ENCODE peak calls at places on chromosomes 12 and 14, in four cellular contexts. One of them, this sample, is unnamed.

GRCh38 chr14:106564058-106564643 is 1037.8 kb downstream of the TMEM121 start:
- DNase-seq in NCI-H2171 treated with DMSO at 0.1 percent for 48 hours: no peak
- DNase-seq in CD4-positive, CD25-positive, alpha-beta regulatory T cell: peak
- DNase-seq in effector memory CD4-positive, alpha-beta T cell: peak
- DNase-seq in this sample: no peak

GRCh38 chr14:69873877-69874780 is 5.1 kb upstream of the SMOC1 start:
- DNase-seq in NCI-H2171 treated with DMSO at 0.1 percent for 48 hours: no peak
- DNase-seq in CD4-positive, CD25-positive, alpha-beta regulatory T cell: no peak
- DNase-seq in effector memory CD4-positive, alpha-beta T cell: no peak
- DNase-seq in this sample: no peak

GRCh38 chr14:58947816-58948440 is 240.5 kb upstream of the DAAM1 start:
- DNase-seq in effector memory CD4-positive, alpha-beta T cell: no peak
- DNase-seq in NCI-H2171 treated with DMSO at 0.1 percent for 48 hours: no peak
- DNase-seq in CD4-positive, CD25-positive, alpha-beta regulatory T cell: no peak
- DNase-seq in this sample: peak

GRCh38 chr12:78149459-78149858 is 318.8 kb downstream of the NAV3 start:
- DNase-seq in effector memory CD4-positive, alpha-beta T cell: no peak
- DNase-seq in NCI-H2171 treated with DMSO at 0.1 percent for 48 hours: peak
- DNase-seq in CD4-positive, CD25-positive, alpha-beta regulatory T cell: no peak
- DNase-seq in this sample: no peak

GRCh38 chr12:9872116-9872515 is 3.0 kb upstream of the CLEC2B start:
- DNase-seq in NCI-H2171 treated with DMSO at 0.1 percent for 48 hours: no peak
- DNase-seq in effector memory CD4-positive, alpha-beta T cell: no peak
- DNase-seq in CD4-positive, CD25-positive, alpha-beta regulatory T cell: no peak
- DNase-seq in this sample: no peak

GRCh38 chr14:54209501-54210231 is 187.1 kb upstream of the CDKN3 start:
- DNase-seq in effector memory CD4-positive, alpha-beta T cell: no peak
- DNase-seq in NCI-H2171 treated with DMSO at 0.1 percent for 48 hours: no peak
- DNase-seq in CD4-positive, CD25-positive, alpha-beta regulatory T cell: no peak
- DNase-seq in this sample: no peak

GRCh38 chr14:95889236-95889979 is 12.8 kb downstream of the TUNAR start:
- DNase-seq in effector memory CD4-positive, alpha-beta T cell: no peak
- DNase-seq in CD4-positive, CD25-positive, alpha-beta regulatory T cell: no peak
- DNase-seq in NCI-H2171 treated with DMSO at 0.1 percent for 48 hours: no peak
- DNase-seq in this sample: no peak

GRCh38 chr12:123050331-123050809 is 69.9 kb downstream of the ARL6IP4 start:
- DNase-seq in CD4-positive, CD25-positive, alpha-beta regulatory T cell: no peak
- DNase-seq in effector memory CD4-positive, alpha-beta T cell: no peak
- DNase-seq in NCI-H2171 treated with DMSO at 0.1 percent for 48 hours: no peak
- DNase-seq in this sample: no peak

GRCh38 chr14:34362625-34363251 is 99.3 kb downstream of the SPTSSA start:
- DNase-seq in effector memory CD4-positive, alpha-beta T cell: no peak
- DNase-seq in NCI-H2171 treated with DMSO at 0.1 percent for 48 hours: no peak
- DNase-seq in CD4-positive, CD25-positive, alpha-beta regulatory T cell: no peak
- DNase-seq in this sample: no peak

GRCh38 chr12:109085590-109085989 is 7.7 kb downstream of the ALKBH2 start:
- DNase-seq in effector memory CD4-positive, alpha-beta T cell: no peak
- DNase-seq in CD4-positive, CD25-positive, alpha-beta regulatory T cell: no peak
- DNase-seq in NCI-H2171 treated with DMSO at 0.1 percent for 48 hours: no peak
- DNase-seq in this sample: no peak

GRCh38 chr12:90947869-90948268 is 7.1 kb downstream of the CCER1 start:
- DNase-seq in NCI-H2171 treated with DMSO at 0.1 percent for 48 hours: no peak
- DNase-seq in CD4-positive, CD25-positive, alpha-beta regulatory T cell: no peak
- DNase-seq in effector memory CD4-positive, alpha-beta T cell: no peak
- DNase-seq in this sample: no peak

GRCh38 chr14:103443106-103443505 is 57.9 kb downstream of the MARK3 start:
- DNase-seq in NCI-H2171 treated with DMSO at 0.1 percent for 48 hours: no peak
- DNase-seq in CD4-positive, CD25-positive, alpha-beta regulatory T cell: no peak
- DNase-seq in effector memory CD4-positive, alpha-beta T cell: no peak
- DNase-seq in this sample: no peak

GRCh38 chr14:94542811-94543449 is 18.3 kb upstream of the SERPINA4 start:
- DNase-seq in effector memory CD4-positive, alpha-beta T cell: no peak
- DNase-seq in CD4-positive, CD25-positive, alpha-beta regulatory T cell: no peak
- DNase-seq in NCI-H2171 treated with DMSO at 0.1 percent for 48 hours: no peak
- DNase-seq in this sample: no peak

GRCh38 chr12:111454716-111455447 is 49.2 kb downstream of the SH2B3 start:
- DNase-seq in NCI-H2171 treated with DMSO at 0.1 percent for 48 hours: no peak
- DNase-seq in CD4-positive, CD25-positive, alpha-beta regulatory T cell: no peak
- DNase-seq in effector memory CD4-positive, alpha-beta T cell: no peak
- DNase-seq in this sample: no peak

GRCh38 chr12:65881965-65882413 is 57.7 kb downstream of the HMGA2 start:
- DNase-seq in CD4-positive, CD25-positive, alpha-beta regulatory T cell: no peak
- DNase-seq in effector memory CD4-positive, alpha-beta T cell: no peak
- DNase-seq in NCI-H2171 treated with DMSO at 0.1 percent for 48 hours: no peak
- DNase-seq in this sample: no peak

GRCh38 chr14:103679351-103679750 is 35.9 kb downstream of the XRCC3 start:
- DNase-seq in effector memory CD4-positive, alpha-beta T cell: no peak
- DNase-seq in NCI-H2171 treated with DMSO at 0.1 percent for 48 hours: peak
- DNase-seq in CD4-positive, CD25-positive, alpha-beta regulatory T cell: peak
- DNase-seq in this sample: no peak

GRCh38 chr14:37593496-37594237 is 1.4 kb downstream of the FOXA1 start:
- DNase-seq in effector memory CD4-positive, alpha-beta T cell: no peak
- DNase-seq in CD4-positive, CD25-positive, alpha-beta regulatory T cell: no peak
- DNase-seq in NCI-H2171 treated with DMSO at 0.1 percent for 48 hours: peak
- DNase-seq in this sample: no peak

GRCh38 chr12:122891661-122892525 is 4.0 kb downstream of the VPS37B start:
- DNase-seq in effector memory CD4-positive, alpha-beta T cell: no peak
- DNase-seq in CD4-positive, CD25-positive, alpha-beta regulatory T cell: no peak
- DNase-seq in NCI-H2171 treated with DMSO at 0.1 percent for 48 hours: no peak
- DNase-seq in this sample: no peak

GRCh38 chr14:75996488-75996887 is 10.9 kb downstream of the IFT43 start:
- DNase-seq in NCI-H2171 treated with DMSO at 0.1 percent for 48 hours: no peak
- DNase-seq in effector memory CD4-positive, alpha-beta T cell: no peak
- DNase-seq in CD4-positive, CD25-positive, alpha-beta regulatory T cell: no peak
- DNase-seq in this sample: no peak

GRCh38 chr12:27814851-27815591 is 35.0 kb upstream of the MANSC4 start:
- DNase-seq in CD4-positive, CD25-positive, alpha-beta regulatory T cell: no peak
- DNase-seq in effector memory CD4-positive, alpha-beta T cell: no peak
- DNase-seq in NCI-H2171 treated with DMSO at 0.1 percent for 48 hours: no peak
- DNase-seq in this sample: no peak

GRCh38 chr12:122452701-122453285 is 30.3 kb upstream of the CLIP1 start:
- DNase-seq in CD4-positive, CD25-positive, alpha-beta regulatory T cell: peak
- DNase-seq in effector memory CD4-positive, alpha-beta T cell: no peak
- DNase-seq in NCI-H2171 treated with DMSO at 0.1 percent for 48 hours: no peak
- DNase-seq in this sample: no peak

GRCh38 chr14:76298896-76299295 is 77.0 kb upstream of the ESRRB start:
- DNase-seq in NCI-H2171 treated with DMSO at 0.1 percent for 48 hours: no peak
- DNase-seq in effector memory CD4-positive, alpha-beta T cell: no peak
- DNase-seq in CD4-positive, CD25-positive, alpha-beta regulatory T cell: no peak
- DNase-seq in this sample: no peak

GRCh38 chr12:57461326-57461903 is 1.8 kb downstream of the GLI1 start:
- DNase-seq in effector memory CD4-positive, alpha-beta T cell: no peak
- DNase-seq in CD4-positive, CD25-positive, alpha-beta regulatory T cell: no peak
- DNase-seq in NCI-H2171 treated with DMSO at 0.1 percent for 48 hours: peak
- DNase-seq in this sample: peak

GRCh38 chr14:21025374-21026151 is 702 bp upstream of the NDRG2 start:
- DNase-seq in effector memory CD4-positive, alpha-beta T cell: no peak
- DNase-seq in NCI-H2171 treated with DMSO at 0.1 percent for 48 hours: peak
- DNase-seq in CD4-positive, CD25-positive, alpha-beta regulatory T cell: no peak
- DNase-seq in this sample: peak

GRCh38 chr12:39622306-39622705 is 2.7 kb upstream of the ABCD2 start:
- DNase-seq in CD4-positive, CD25-positive, alpha-beta regulatory T cell: peak
- DNase-seq in NCI-H2171 treated with DMSO at 0.1 percent for 48 hours: no peak
- DNase-seq in effector memory CD4-positive, alpha-beta T cell: no peak
- DNase-seq in this sample: no peak

GRCh38 chr14:67335781-67336180 is 23.8 kb downstream of the ATP6V1D start:
- DNase-seq in NCI-H2171 treated with DMSO at 0.1 percent for 48 hours: no peak
- DNase-seq in effector memory CD4-positive, alpha-beta T cell: no peak
- DNase-seq in CD4-positive, CD25-positive, alpha-beta regulatory T cell: peak
- DNase-seq in this sample: peak

GRCh38 chr12:25979563-25979962 is 21.1 kb downstream of the RASSF8 start:
- DNase-seq in effector memory CD4-positive, alpha-beta T cell: no peak
- DNase-seq in CD4-positive, CD25-positive, alpha-beta regulatory T cell: no peak
- DNase-seq in NCI-H2171 treated with DMSO at 0.1 percent for 48 hours: no peak
- DNase-seq in this sample: no peak

GRCh38 chr14:99122521-99123125 is 149.4 kb downstream of the BCL11B start:
- DNase-seq in CD4-positive, CD25-positive, alpha-beta regulatory T cell: no peak
- DNase-seq in effector memory CD4-positive, alpha-beta T cell: no peak
- DNase-seq in NCI-H2171 treated with DMSO at 0.1 percent for 48 hours: peak
- DNase-seq in this sample: no peak

GRCh38 chr12:48023386-48023785 is 19.1 kb upstream of the COL2A1 start:
- DNase-seq in effector memory CD4-positive, alpha-beta T cell: no peak
- DNase-seq in NCI-H2171 treated with DMSO at 0.1 percent for 48 hours: peak
- DNase-seq in CD4-positive, CD25-positive, alpha-beta regulatory T cell: no peak
- DNase-seq in this sample: no peak

GRCh38 chr14:102544745-102545460 is 35.3 kb upstream of the ANKRD9 start:
- DNase-seq in CD4-positive, CD25-positive, alpha-beta regulatory T cell: peak
- DNase-seq in effector memory CD4-positive, alpha-beta T cell: no peak
- DNase-seq in NCI-H2171 treated with DMSO at 0.1 percent for 48 hours: no peak
- DNase-seq in this sample: no peak

GRCh38 chr12:32586390-32586789 is 92.7 kb upstream of the DNM1L start:
- DNase-seq in NCI-H2171 treated with DMSO at 0.1 percent for 48 hours: peak
- DNase-seq in CD4-positive, CD25-positive, alpha-beta regulatory T cell: no peak
- DNase-seq in effector memory CD4-positive, alpha-beta T cell: no peak
- DNase-seq in this sample: no peak

GRCh38 chr14:102922490-102923200 is at the start of gene AMN:
- DNase-seq in effector memory CD4-positive, alpha-beta T cell: no peak
- DNase-seq in CD4-positive, CD25-positive, alpha-beta regulatory T cell: no peak
- DNase-seq in NCI-H2171 treated with DMSO at 0.1 percent for 48 hours: no peak
- DNase-seq in this sample: no peak

GRCh38 chr12:32801269-32802019 is 45.7 kb upstream of the YARS2 start:
- DNase-seq in NCI-H2171 treated with DMSO at 0.1 percent for 48 hours: no peak
- DNase-seq in effector memory CD4-positive, alpha-beta T cell: no peak
- DNase-seq in CD4-positive, CD25-positive, alpha-beta regulatory T cell: no peak
- DNase-seq in this sample: no peak

GRCh38 chr14:38127784-38128183 is 79.9 kb upstream of the SSTR1 start:
- DNase-seq in effector memory CD4-positive, alpha-beta T cell: no peak
- DNase-seq in CD4-positive, CD25-positive, alpha-beta regulatory T cell: no peak
- DNase-seq in NCI-H2171 treated with DMSO at 0.1 percent for 48 hours: no peak
- DNase-seq in this sample: no peak